ENCODE peak calls at places on chromosomes 6 and 20, in four cellular contexts. P is erythroblast; E is stimulated activated CD4-positive, alpha-beta T cell treated with anti-CD3 and anti-CD28 coated beads, TNF-alpha, amount 100 ng/mL, for 4 hours; X is Ammon's horn. I is an unnamed sample.

GRCh38 chr20:57375652-57376230 is 15.5 kb upstream of the RBM38 start:
- DNase-seq in P (no peak), E (no peak), X (no peak), I (no peak)

GRCh38 chr6:112931835-112932234 is 584.7 kb downstream of the RFPL4B start:
- DNase-seq in P (no peak), E (no peak), X (no peak), I (peak)

GRCh38 chr6:117272886-117273285 is 7.5 kb downstream of the VGLL2 start:
- DNase-seq in P (no peak), E (no peak), X (no peak), I (no peak)

GRCh38 chr6:143098054-143098673 is 37.5 kb downstream of the AIG1 start:
- DNase-seq in P (no peak), E (no peak), X (peak), I (peak)

GRCh38 chr6:95087394-95088097 is 489.8 kb upstream of the MANEA start:
- DNase-seq in P (no peak), E (no peak), X (peak), I (peak)

GRCh38 chr6:69584913-69585729 is 211.7 kb downstream of the LMBRD1 start:
- DNase-seq in P (no peak), E (no peak), X (peak), I (no peak)

GRCh38 chr6:93235775-93236174 is 183.6 kb downstream of the EPHA7 start:
- DNase-seq in P (no peak), E (no peak), X (no peak), I (no peak)

GRCh38 chr6:112396221-112396620 is 49.1 kb downstream of the RFPL4B start:
- DNase-seq in P (no peak), E (no peak), X (no peak), I (peak)

GRCh38 chr20:3010985-3011723 is 32.3 kb upstream of the GNRH2 start:
- DNase-seq in P (no peak), E (no peak), X (no peak), I (no peak)

GRCh38 chr6:118680452-118681095 is 29.2 kb upstream of the CEP85L start:
- DNase-seq in P (no peak), E (no peak), X (peak), I (no peak)

GRCh38 chr6:24078200-24078599 is 47.8 kb upstream of the NRSN1 start:
- DNase-seq in P (no peak), E (no peak), X (peak), I (no peak)

GRCh38 chr6:18388942-18389341 is 1.8 kb downstream of the RNF144B start:
- DNase-seq in P (no peak), E (no peak), X (peak), I (peak)

GRCh38 chr20:47684306-47685080 is 100.8 kb downstream of the SULF2 start:
- DNase-seq in P (no peak), E (no peak), X (no peak), I (no peak)

GRCh38 chr20:37243076-37243936 is 18.3 kb downstream of the GHRH start:
- DNase-seq in P (no peak), E (no peak), X (no peak), I (no peak)

GRCh38 chr6:136059308-136059707 is 190.8 kb downstream of the MTFR2 start:
- DNase-seq in P (no peak), E (no peak), X (peak), I (no peak)

GRCh38 chr6:1485678-1486077 is 96.3 kb downstream of the FOXF2 start:
- DNase-seq in P (no peak), E (no peak), X (no peak), I (no peak)

I was measured in dermis microvascular lymphatic vessel endothelial cell.